ENCODE peak calls at places on chromosomes 13 and 19, in four cellular contexts. K is psoas muscle, T is SJCRH30, N is stomach. E is an unnamed sample.

GRCh38 chr19:10655457-10656312 is 1.5 kb downstream of the ILF3 start:
- DNase-seq in K (no peak), T (peak; percentile 74), N (no peak), E (no peak)

GRCh38 chr13:100794575-100794974 is 120.0 kb upstream of the TMTC4 start:
- DNase-seq in K (no peak), T (no peak), N (no peak), E (no peak)

GRCh38 chr19:46748325-46749109 is 2.3 kb upstream of the STRN4 start:
- DNase-seq in K (peak; percentile 82), T (peak; percentile 62), N (peak; percentile 69), E (no peak)

GRCh38 chr19:38917516-38917915 is 5.5 kb upstream of the CCER2 start:
- DNase-seq in K (no peak), T (peak; percentile 51), N (no peak), E (no peak)

GRCh38 chr13:99778500-99778899 is 193.1 kb downstream of the ZIC5 start:
- DNase-seq in K (no peak), T (no peak), N (no peak), E (no peak)

GRCh38 chr19:9871626-9872338 is 36.7 kb downstream of the PIN1 start:
- DNase-seq in K (no peak), T (no peak), N (no peak), E (no peak)

GRCh38 chr13:95404141-95404882 is 103.1 kb upstream of the ABCC4 start:
- DNase-seq in K (peak; percentile 90), T (peak; percentile 77), N (peak; percentile 84), E (peak; percentile 83)

GRCh38 chr13:60976367-60976766 is 439.3 kb downstream of the PCDH20 start:
- DNase-seq in K (no peak), T (no peak), N (no peak), E (no peak)

GRCh38 chr13:39038569-39038898 is 278 bp downstream of the NHLRC3 start:
- DNase-seq in K (no peak), T (peak; percentile 42), N (no peak), E (no peak)

GRCh38 chr13:25922373-25922772 is 129.4 kb downstream of the SHISA2 start:
- DNase-seq in K (no peak), T (peak; percentile 93), N (no peak), E (no peak)

GRCh38 chr13:90757127-90757680 is 590.3 kb upstream of the MIR17HG start:
- DNase-seq in K (no peak), T (no peak), N (no peak), E (no peak)

GRCh38 chr19:10043286-10043927 is 30.1 kb downstream of the RDH8 start:
- DNase-seq in K (no peak), T (no peak), N (no peak), E (no peak)

GRCh38 chr19:49153167-49153809 is 1.9 kb downstream of the HRC start:
- DNase-seq in K (no peak), T (no peak), N (no peak), E (no peak)
- H3K4me1 ChIP-seq in K (peaks cover 22% of the 10 kb centered on the region), T (peaks cover 22% of the 10 kb centered on the region), N (peaks cover 55% of the 10 kb centered on the region), E (peaks cover 38% of the 10 kb centered on the region)

DNA sequence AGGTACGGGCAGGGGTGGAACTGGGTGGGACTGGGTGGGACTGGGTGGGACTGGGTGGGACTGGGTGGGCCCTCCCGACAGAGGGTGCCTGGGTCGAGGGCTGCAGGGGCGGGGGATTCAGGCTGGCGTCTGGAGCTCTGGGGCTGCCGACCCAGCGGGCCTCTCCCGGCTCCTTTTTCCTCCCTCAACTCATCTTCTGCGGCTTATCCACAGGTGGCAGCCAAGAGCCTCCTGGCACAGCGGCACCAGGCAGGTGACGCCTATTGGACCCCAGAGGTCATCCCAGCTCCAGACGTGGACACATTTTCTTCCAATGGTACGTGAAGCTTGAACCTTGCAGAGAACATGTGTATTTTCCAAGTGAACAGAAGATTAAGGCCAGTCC is 533 bp downstream of the ZNF544 start:
- DNase-seq in K (no peak), T (peak; percentile 11), N (no peak), E (peak; percentile 56)
- H3K4me1 ChIP-seq in K (peaks cover 8% of the 10 kb centered on the region), T (no peaks in the 10 kb centered on the region), N (peaks cover 19% of the 10 kb centered on the region), E (peaks cover 12% of the 10 kb centered on the region)

DNA sequence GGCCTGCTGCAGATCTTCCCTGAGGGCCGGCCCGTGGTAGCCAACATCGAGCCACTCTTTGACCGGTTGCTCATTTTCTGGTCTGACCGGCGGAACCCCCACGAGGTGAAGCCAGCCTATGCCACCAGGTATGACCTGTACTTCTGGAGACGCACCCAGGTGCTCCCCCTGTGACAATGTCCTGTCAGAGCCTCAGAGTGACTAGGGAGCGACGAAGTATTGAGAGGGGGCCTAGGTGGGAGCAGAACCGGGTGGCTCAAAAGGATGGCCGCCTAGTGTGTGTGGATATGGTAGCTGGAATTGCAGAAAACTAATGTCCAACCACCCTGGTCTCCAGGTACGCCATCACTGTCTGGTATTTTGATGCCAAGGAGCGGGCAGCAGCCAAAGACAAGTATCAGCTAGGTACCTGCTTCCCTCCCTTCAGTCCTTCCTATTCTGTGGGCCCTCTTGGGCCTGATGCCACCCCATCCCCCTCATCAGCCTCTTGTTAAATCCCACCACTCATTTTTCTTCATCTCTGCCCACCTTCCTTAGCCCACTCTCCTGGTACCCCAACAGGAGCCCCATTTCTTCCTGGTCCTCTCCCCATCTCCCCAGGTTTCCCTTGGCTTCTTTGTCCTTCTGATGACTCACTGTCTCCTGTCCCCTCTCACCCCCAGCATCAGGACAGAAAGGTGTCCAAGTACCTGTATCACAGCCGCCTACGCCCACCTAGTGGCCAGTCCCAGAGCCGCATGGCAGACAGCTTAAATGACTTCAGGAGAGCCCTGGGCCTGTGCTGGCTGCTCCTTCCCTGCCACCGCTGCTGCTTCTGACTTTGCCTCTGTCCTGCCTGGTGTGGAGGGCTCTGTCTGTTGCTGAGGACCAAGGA is 8.4 kb downstream of the EGLN2 start:
- DNase-seq in K (no peak), T (no peak), N (no peak), E (peak; percentile 71)
- H3K4me1 ChIP-seq in K (peaks cover 48% of the 10 kb centered on the region), T (no peaks in the 10 kb centered on the region), N (peaks cover 92% of the 10 kb centered on the region), E (peaks cover 50% of the 10 kb centered on the region)

GRCh38 chr19:2076481-2077082 is 19.5 kb downstream of the MOB3A start:
- DNase-seq in K (peak; percentile 48), T (no peak), N (no peak), E (no peak)
- H3K4me1 ChIP-seq in K (no peaks in the 10 kb centered on the region), T (no peaks in the 10 kb centered on the region), N (peaks cover 48% of the 10 kb centered on the region), E (peaks cover 47% of the 10 kb centered on the region)

GRCh38 chr13:30123575-30123974 is 183.8 kb downstream of the KATNAL1 start:
- DNase-seq in K (no peak), T (no peak), N (no peak), E (no peak)
- H3K4me1 ChIP-seq in K (no peaks in the 10 kb centered on the region), T (peaks cover 12% of the 10 kb centered on the region), N (peaks cover 41% of the 10 kb centered on the region), E (peaks cover 6% of the 10 kb centered on the region)

GRCh38 chr19:32692727-32693061 is 1.1 kb downstream of the NUDT19 start:
- DNase-seq in K (no peak), T (no peak), N (no peak), E (no peak)
- H3K4me1 ChIP-seq in K (peaks cover 52% of the 10 kb centered on the region), T (peaks cover 3% of the 10 kb centered on the region), N (peaks cover 74% of the 10 kb centered on the region), E (peaks cover 31% of the 10 kb centered on the region)

GRCh38 chr13:75486146-75486545 is 4.2 kb upstream of the TBC1D4 start:
- DNase-seq in K (no peak), T (no peak), N (no peak), E (no peak)

GRCh38 chr13:75493156-75493555 is 11.2 kb upstream of the TBC1D4 start:
- DNase-seq in K (no peak), T (no peak), N (no peak), E (no peak)

GRCh38 chr13:75492389-75492788 is 10.4 kb upstream of the TBC1D4 start:
- DNase-seq in K (no peak), T (no peak), N (no peak), E (no peak)

GRCh38 chr13:75486654-75487053 is 4.7 kb upstream of the TBC1D4 start:
- DNase-seq in K (no peak), T (no peak), N (no peak), E (no peak)

GRCh38 chr13:75489502-75490263 is 7.7 kb upstream of the TBC1D4 start:
- DNase-seq in K (no peak), T (no peak), N (peak; percentile 35), E (peak; percentile 68)
- H3K4me1 ChIP-seq in K (no peaks in the 10 kb centered on the region), T (no peaks in the 10 kb centered on the region), N (peaks cover 13% of the 10 kb centered on the region), E (no peaks in the 10 kb centered on the region)